ENCODE peak calls at places on chromosomes 2 and 18, in nine cellular contexts. K is H9, E is H1, N is K562, O is astrocyte, X is fibroblast of lung, Q is IMR-90, Z is neuronal stem cell, T is neural progenitor cell. H is an unnamed sample.

GRCh38 chr18:58196881-58197872 is 153.2 kb downstream of the NEDD4L start:
- DNase-seq in T (no peak), E (no peak), Z (no peak), Q (no peak), N (no peak), X (no peak), O (no peak), K (no peak), H (no peak)

GRCh38 chr2:237096911-237097310 is 11.2 kb downstream of the COPS8 start:
- DNase-seq in O (peak), T (no peak), N (no peak), E (no peak), X (peak), Q (peak), K (no peak), Z (no peak), H (no peak)

GRCh38 chr2:189527812-189528591 is 52.6 kb downstream of the SLC40A1 start:
- DNase-seq in T (no peak), Z (no peak), K (no peak), N (no peak), O (no peak), X (no peak), Q (no peak), E (no peak), H (no peak)

GRCh38 chr18:50649821-50650220 is 89.9 kb downstream of the MAPK4 start:
- DNase-seq in N (no peak), X (peak), Z (no peak), T (no peak), O (peak), K (no peak), Q (peak), E (no peak), H (no peak)

GRCh38 chr2:196931555-196931954 is 5.0 kb upstream of the PGAP1 start:
- DNase-seq in N (no peak), X (no peak), Q (no peak), T (no peak), Z (no peak), E (no peak), K (no peak), O (no peak), H (no peak)

GRCh38 chr2:100603945-100604633 is 41.3 kb downstream of the PDCL3 start:
- DNase-seq in E (no peak), Z (no peak), N (no peak), K (no peak), T (peak), O (peak), X (peak), Q (no peak), H (no peak)

GRCh38 chr18:36131692-36132483 is 2.2 kb downstream of the ELP2 start:
- DNase-seq in Z (no peak), E (no peak), O (no peak), T (no peak), Q (no peak), K (no peak), N (peak), X (no peak), H (no peak)

GRCh38 chr2:174664084-174664759 is 66.6 kb upstream of the WIPF1 start:
- DNase-seq in O (no peak), T (no peak), N (no peak), K (no peak), X (peak), Z (no peak), E (no peak), Q (no peak), H (no peak)

GRCh38 chr2:40488101-40488598 is 36.3 kb upstream of the SLC8A1 start:
- DNase-seq in O (no peak), X (peak), N (no peak), Z (peak), E (no peak), K (no peak), T (peak), Q (peak), H (no peak)

GRCh38 chr18:44130365-44130942 is 550.2 kb upstream of the SETBP1 start:
- DNase-seq in O (peak), T (peak), N (peak), K (peak), E (no peak), Q (peak), Z (peak), X (peak), H (peak)

GRCh38 chr18:13298262-13298661 is 79.7 kb downstream of the LDLRAD4 start:
- DNase-seq in Q (no peak), E (no peak), O (no peak), X (no peak), K (no peak), T (no peak), N (no peak), Z (no peak), H (peak)

GRCh38 chr2:101983486-101983885 is 8.3 kb upstream of the IL1R2 start:
- DNase-seq in Q (no peak), O (peak), T (no peak), E (no peak), Z (no peak), N (no peak), K (no peak), X (peak), H (no peak)

GRCh38 chr2:147845608-147846002 is 776 bp downstream of the ACVR2A start:
- DNase-seq in O (peak), Z (no peak), X (peak), K (no peak), E (no peak), T (no peak), Q (peak), N (no peak), H (no peak)

GRCh38 chr2:38155-38554 is 8.2 kb downstream of the FAM110C start:
- DNase-seq in T (no peak), O (no peak), E (no peak), X (no peak), Q (no peak), K (no peak), Z (no peak), N (no peak), H (no peak)

GRCh38 chr2:221449406-221449805 is 122.7 kb downstream of the EPHA4 start:
- DNase-seq in T (peak), Z (no peak), O (no peak), K (no peak), N (no peak), X (no peak), Q (no peak), E (no peak), H (peak)

GRCh38 chr2:108271691-108272253 is 16.9 kb upstream of the SULT1C2 start:
- DNase-seq in N (peak), X (peak), O (peak), K (no peak), T (no peak), Z (no peak), E (no peak), Q (peak), H (no peak)

GRCh38 chr2:205571300-205571858 is 110.9 kb upstream of the NRP2 start:
- DNase-seq in K (no peak), Q (no peak), Z (no peak), E (no peak), T (peak), X (no peak), N (no peak), O (no peak), H (no peak)

GRCh38 chr18:43789234-43790000 is 512.1 kb upstream of the SYT4 start:
- DNase-seq in Q (no peak), Z (no peak), T (peak), O (peak), X (peak), E (no peak), K (no peak), N (no peak), H (no peak)

GRCh38 chr2:152089238-152089637 is 9.6 kb downstream of the CACNB4 start:
- DNase-seq in T (no peak), E (no peak), K (no peak), Q (no peak), N (no peak), O (no peak), X (no peak), Z (no peak), H (no peak)

DNA sequence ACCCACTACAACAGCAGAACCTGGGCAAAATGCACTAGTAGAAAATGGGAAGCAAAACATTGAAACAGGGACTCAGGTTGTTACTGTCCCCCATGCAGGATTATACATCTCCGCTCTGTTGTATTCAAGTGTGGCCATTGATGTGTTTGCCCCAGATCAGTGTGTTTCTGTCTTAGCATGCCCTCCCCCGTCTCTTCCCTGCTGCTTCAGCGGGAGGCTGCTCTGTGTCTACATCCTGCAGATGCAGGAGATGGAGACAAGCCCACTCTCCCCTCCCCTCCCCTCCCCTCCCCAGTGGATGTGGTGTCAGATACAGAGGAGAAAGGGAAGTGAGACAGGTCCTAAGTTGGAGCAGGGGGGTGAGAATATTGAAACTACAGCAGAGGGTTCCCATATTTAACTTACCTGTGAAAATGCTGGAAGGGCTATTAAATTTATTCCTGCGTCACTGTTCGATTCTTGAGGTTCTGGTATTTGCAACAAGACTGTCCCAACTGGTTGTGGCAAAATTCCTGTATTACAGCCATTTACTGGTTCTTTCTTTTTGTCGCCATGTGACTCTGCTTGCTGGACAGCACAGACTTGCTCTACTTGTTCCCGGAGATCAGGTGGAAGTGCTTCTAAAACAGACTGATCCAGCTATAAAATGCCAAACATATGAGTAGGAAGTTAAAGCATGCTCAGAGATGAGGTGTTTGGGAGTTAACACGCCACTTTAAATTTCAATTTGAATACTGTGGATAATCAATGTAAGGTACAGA is 67.0 kb downstream of the EIF5B start:
- DNase-seq in T (peak), N (no peak), Q (no peak), K (peak), E (no peak), X (no peak), O (no peak), Z (no peak), H (peak)
- H3K9ac ChIP-seq in T (no peak), N (no peak), Q (no peak), K (no peak), E (no peak), X (no peak), O (no peak), Z (no peak), H (no peak)

GRCh38 chr2:42142476-42143184 is 26.5 kb upstream of the EML4 start:
- DNase-seq in T (no peak), Z (no peak), K (no peak), Q (peak), X (peak), N (no peak), O (peak), E (no peak), H (peak)
- H3K27ac ChIP-seq in T (no peak), Z (no peak), K (no peak), Q (peak), X (peak), N (no peak), O (peak), E (no peak), H (peak)

GRCh38 chr2:126059379-126059778 is 596.6 kb upstream of the GYPC start:
- DNase-seq in N (no peak), T (peak), O (no peak), Z (no peak), E (no peak), Q (no peak), X (no peak), K (peak), H (peak)
- H3K9ac ChIP-seq in N (no peak), T (no peak), O (no peak), Z (no peak), E (no peak), Q (no peak), X (no peak), K (no peak), H (no peak)

GRCh38 chr2:37585982-37586621 is 85.3 kb downstream of the CDC42EP3 start:
- DNase-seq in Z (no peak), T (no peak), K (no peak), X (peak), E (no peak), Q (peak), N (peak), O (peak), H (no peak)

GRCh38 chr2:37587817-37588216 is 83.6 kb downstream of the CDC42EP3 start:
- DNase-seq in T (no peak), O (no peak), X (no peak), Z (no peak), N (no peak), E (no peak), Q (no peak), K (no peak), H (no peak)

GRCh38 chr2:37588316-37588777 is 83.1 kb downstream of the CDC42EP3 start:
- DNase-seq in Q (peak), N (no peak), Z (no peak), X (peak), T (no peak), E (no peak), K (no peak), O (peak), H (no peak)

GRCh38 chr2:37585295-37585908 is 86.0 kb downstream of the CDC42EP3 start:
- DNase-seq in X (peak), N (no peak), O (no peak), Q (peak), K (no peak), Z (no peak), T (no peak), E (no peak), H (no peak)

DNA sequence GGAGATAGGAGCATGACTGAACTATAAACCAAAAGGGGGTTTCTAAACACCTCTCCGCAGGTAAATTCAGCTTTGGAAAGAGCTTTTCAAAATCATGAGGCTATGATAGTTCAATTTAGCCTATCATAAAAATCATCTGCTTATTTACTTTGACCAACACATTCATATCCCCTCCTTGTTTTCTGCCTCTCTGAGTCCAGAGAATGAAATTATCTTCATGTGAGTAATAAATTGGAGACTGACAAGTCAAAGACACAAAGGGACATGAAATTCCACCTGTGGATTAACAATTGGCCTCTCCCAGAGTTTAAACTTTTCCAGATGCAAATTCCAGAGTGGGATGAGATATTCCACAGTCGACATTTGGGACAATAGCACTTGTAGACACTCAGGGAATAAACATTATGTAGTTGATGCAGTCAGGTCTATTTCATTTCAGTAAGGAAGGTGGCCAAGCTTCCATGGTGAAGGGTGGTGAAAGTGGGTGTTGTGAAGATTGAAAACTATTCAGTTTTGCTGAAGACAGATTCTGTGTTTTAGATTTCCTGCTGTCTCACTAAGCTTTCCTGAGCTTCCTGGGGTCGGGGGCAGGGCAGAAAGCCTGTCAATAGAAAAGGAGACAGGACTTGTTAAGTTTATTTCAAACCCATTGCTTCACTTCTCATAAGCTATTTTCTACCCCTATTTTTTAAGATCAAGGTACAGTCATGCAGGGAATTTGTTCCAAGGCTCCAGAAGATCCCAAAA is 84.6 kb downstream of the CDC42EP3 start:
- DNase-seq in O (no peak), Z (no peak), K (no peak), T (no peak), E (no peak), N (no peak), X (no peak), Q (no peak), H (peak)
- H3K27ac ChIP-seq in O (peak), Z (no peak), K (no peak), T (no peak), E (no peak), N (no peak), X (no peak), Q (no peak), H (no peak)

DNA sequence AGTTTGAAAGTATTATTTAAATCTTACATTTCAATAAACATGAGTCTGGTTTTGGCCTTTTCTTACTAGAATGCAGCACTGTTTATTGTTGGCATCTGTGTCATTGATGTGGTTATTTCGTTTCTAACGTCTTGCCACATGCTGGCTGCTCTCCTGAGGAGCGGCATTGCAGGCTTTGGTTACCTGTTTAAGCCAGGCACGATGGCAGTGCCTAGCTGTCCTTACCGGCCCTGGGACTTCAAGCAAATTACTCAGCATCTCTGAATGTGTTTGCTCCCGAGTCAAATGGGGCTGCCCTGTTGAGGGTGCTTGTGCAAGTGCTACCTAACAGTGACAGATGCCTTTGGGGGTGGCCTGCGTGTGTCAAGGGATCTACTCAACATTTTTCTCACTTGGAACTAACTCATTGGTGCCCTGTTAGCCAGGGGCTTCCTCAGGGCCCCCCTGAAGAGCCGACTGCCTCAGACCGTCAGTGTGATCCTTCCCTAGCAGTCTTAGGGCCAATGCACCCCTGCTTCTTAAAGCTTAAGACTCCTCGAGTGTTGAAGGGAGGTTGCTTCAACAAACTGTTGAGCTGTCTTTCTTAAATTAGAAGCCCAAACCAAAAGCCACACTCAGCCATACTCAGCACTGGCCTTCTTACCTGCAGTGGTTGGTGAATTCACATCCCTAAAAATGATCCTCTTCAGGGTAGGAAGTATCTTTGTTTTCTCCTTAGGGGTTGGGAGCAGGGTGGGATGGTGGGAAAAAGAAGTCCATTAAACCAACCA is 151.5 kb downstream of the NCK2 start:
- DNase-seq in O (no peak), E (no peak), Q (no peak), X (no peak), T (no peak), K (no peak), Z (no peak), N (no peak), H (no peak)
- H3K9ac ChIP-seq in O (no peak), E (no peak), Q (no peak), X (no peak), T (no peak), K (no peak), Z (no peak), N (no peak), H (no peak)